ENCODE peak calls at places on chromosomes 6 and 20, in four cellular contexts. E is K562, L is Calu3, S is IMR-90. Z is an unnamed sample.

GRCh38 chr6:158536891-158537798 is 22.7 kb upstream of the TMEM181 start:
- DNase-seq in E (peak; percentile 66), L (peak; percentile 64), S (no peak), Z (no peak)

GRCh38 chr6:36063318-36063717 is 35.7 kb downstream of the MAPK14 start:
- DNase-seq in E (no peak), L (peak; percentile 7), S (no peak), Z (no peak)

GRCh38 chr20:64143018-64143801 is 21.0 kb upstream of the MYT1 start:
- DNase-seq in E (no peak), L (no peak), S (no peak), Z (no peak)

GRCh38 chr20:32158943-32159660 is 48.4 kb downstream of the PLAGL2 start:
- DNase-seq in E (no peak), L (no peak), S (no peak), Z (no peak)

GRCh38 chr20:30892704-30893345 is 364.6 kb upstream of the DEFB115 start:
- DNase-seq in E (no peak), L (no peak), S (no peak), Z (peak; percentile 8)

GRCh38 chr6:81788748-81789147 is 36.3 kb upstream of the TENT5A start:
- DNase-seq in E (no peak), L (peak; percentile 3), S (no peak), Z (peak; percentile 25)

GRCh38 chr6:54419885-54420284 is 111.6 kb downstream of the TINAG start:
- DNase-seq in E (no peak), L (no peak), S (peak; percentile 96), Z (peak; percentile 95)

GRCh38 chr20:32828029-32828666 is 8.4 kb downstream of the MAPRE1 start:
- DNase-seq in E (no peak), L (no peak), S (peak; percentile 56), Z (peak; percentile 39)

GRCh38 chr6:150641398-150642139 is 41.9 kb downstream of the PLEKHG1 start:
- DNase-seq in E (no peak), L (no peak), S (no peak), Z (no peak)

GRCh38 chr6:38783436-38784228 is 68.5 kb downstream of the DNAH8 start:
- DNase-seq in E (no peak), L (no peak), S (no peak), Z (no peak)

GRCh38 chr6:28655164-28655563 is 129.5 kb downstream of the GPX5 start:
- DNase-seq in E (no peak), L (no peak), S (no peak), Z (no peak)

GRCh38 chr6:143158113-143158581 is 97.5 kb downstream of the AIG1 start:
- DNase-seq in E (peak; percentile 47), L (no peak), S (peak; percentile 38), Z (peak; percentile 17)

GRCh38 chr6:170553686-170554085 is 483 bp upstream of the TBP start:
- DNase-seq in E (no peak), L (no peak), S (peak; percentile 37), Z (peak; percentile 68)

GRCh38 chr6:2918936-2919335 is 15.8 kb upstream of the SERPINB9 start:
- DNase-seq in E (no peak), L (no peak), S (no peak), Z (no peak)

GRCh38 chr20:61609461-61609860 is 357.4 kb downstream of the CDH4 start:
- DNase-seq in E (no peak), L (no peak), S (no peak), Z (no peak)

DNA sequence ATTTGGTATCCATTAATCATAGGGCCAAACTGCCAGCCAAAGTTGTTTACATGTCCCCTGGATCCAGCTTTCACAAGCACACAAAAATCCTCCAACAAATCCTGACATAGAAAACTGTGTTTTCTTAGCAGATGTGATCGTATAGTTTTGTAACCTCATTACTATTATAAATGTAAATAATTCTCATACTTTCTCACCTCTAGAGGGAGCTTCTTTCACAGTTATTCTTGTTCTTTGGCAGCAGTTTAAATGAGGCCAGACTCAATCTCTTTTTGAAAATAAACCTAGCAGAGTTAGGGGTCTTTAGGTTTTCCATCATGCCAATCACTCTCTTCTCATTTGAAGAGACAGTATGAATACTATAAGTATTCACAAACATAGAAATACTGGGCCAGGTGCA is 17.0 kb upstream of the ZNF318 start:
- DNase-seq in E (no peak), L (no peak), S (peak; percentile 25), Z (no peak)
- TF ChIP-seq CTCF in E (peak; percentile 41), L (no peak), S (peak; percentile 60), Z (no peak)

GRCh38 chr6:15770347-15771143 is 107.7 kb upstream of the DTNBP1 start:
- DNase-seq in E (peak; percentile 45), L (no peak), S (peak; percentile 8), Z (peak; percentile 58)
- TF ChIP-seq CTCF in E (peak; percentile 38), L (no peak), S (no peak), Z (no peak)

GRCh38 chr6:88558981-88559380 is 392.8 kb upstream of the CNR1 start:
- DNase-seq in E (no peak), L (no peak), S (no peak), Z (no peak)
- TF ChIP-seq CTCF in E (no peak), L (no peak), S (no peak), Z (no peak)

DNA sequence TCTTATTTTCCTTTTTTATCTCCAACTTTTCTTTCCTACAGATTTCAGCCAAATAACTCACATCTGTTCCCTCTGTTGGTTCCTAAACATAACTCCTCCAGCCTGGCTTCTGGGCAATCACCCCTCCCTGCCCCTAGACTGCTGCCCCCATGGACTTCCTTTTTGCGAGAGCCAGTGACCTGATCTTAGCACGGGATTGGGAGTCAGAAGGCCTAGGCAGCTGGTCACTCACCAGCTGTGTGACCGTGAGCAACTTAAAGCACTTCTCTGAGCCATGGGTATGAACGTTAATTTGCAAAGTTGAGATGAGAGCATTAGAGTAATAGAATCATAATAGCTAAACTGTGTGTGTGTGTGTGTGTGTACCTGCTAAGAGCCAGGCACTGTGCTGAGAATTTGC is 4.5 kb upstream of the MMP9 start:
- DNase-seq in E (no peak), L (no peak), S (no peak), Z (no peak)
- TF ChIP-seq CTCF in E (no peak), L (no peak), S (no peak), Z (no peak)

Z was measured in choroid plexus epithelial cell.